ENCODE peak calls at places on chromosomes 16 and 17, in ten cellular contexts. N is transverse colon; R is effector memory CD4-positive, alpha-beta T cell; M is IMR-90; X is SJCRH30; J is neural progenitor cell; Z is MM.1S; W is CD8-positive, alpha-beta memory T cell; C is PC-3; T is K562. A is an unnamed sample. For H3K36me3, the result is how much of the 10 kb centered on the place peaks cover.

GRCh38 chr17:80738987-80739730 is 194.5 kb downstream of the RPTOR start:
- DNase-seq in N (no peak), R (no peak), M (no peak), X (no peak), J (no peak), Z (no peak), W (no peak), C (no peak), T (no peak), A (no peak)

GRCh38 chr16:49972280-49972679 is 52.7 kb upstream of the CNEP1R1 start:
- DNase-seq in N (no peak), R (no peak), M (no peak), X (no peak), J (no peak), Z (peak), W (no peak), C (no peak), T (no peak), A (no peak)

GRCh38 chr16:7324306-7324705 is 8.3 kb upstream of the RBFOX1 start:
- DNase-seq in N (no peak), R (no peak), M (no peak), X (no peak), J (peak), Z (no peak), W (no peak), C (no peak), T (no peak), A (no peak)

GRCh38 chr17:80984749-80985148 is 6.9 kb upstream of the CHMP6 start:
- DNase-seq in N (no peak), R (no peak), M (peak), X (peak), J (peak), Z (no peak), W (no peak), C (no peak), T (no peak), A (no peak)

GRCh38 chr16:90034504-90034903 is 15.2 kb upstream of the DBNDD1 start:
- DNase-seq in N (no peak), R (no peak), M (no peak), X (no peak), J (no peak), Z (no peak), W (no peak), C (no peak), T (no peak), A (no peak)

GRCh38 chr16:24896439-24896838 is 50.7 kb downstream of the SLC5A11 start:
- DNase-seq in N (no peak), R (no peak), M (no peak), X (no peak), J (no peak), Z (no peak), W (no peak), C (no peak), T (no peak), A (no peak)

GRCh38 chr17:52148969-52149351 is 9.6 kb downstream of the CA10 start:
- DNase-seq in N (no peak), R (no peak), M (no peak), X (no peak), J (no peak), Z (no peak), W (no peak), C (peak), T (no peak), A (no peak)

GRCh38 chr16:90022209-90023077 is 3.2 kb upstream of the DBNDD1 start:
- DNase-seq in N (peak), R (peak), M (peak), X (peak), J (peak), Z (peak), W (peak), C (peak), T (peak), A (peak)

GRCh38 chr17:46979023-46979870 is at the start of gene RPRML:
- DNase-seq in N (peak), R (no peak), M (no peak), X (peak), J (peak), Z (peak), W (no peak), C (peak), T (peak), A (no peak)

GRCh38 chr17:61427567-61427966 is 24.7 kb upstream of the TBX4 start:
- DNase-seq in N (no peak), R (no peak), M (no peak), X (no peak), J (no peak), Z (no peak), W (no peak), C (no peak), T (no peak), A (no peak)

GRCh38 chr16:8720080-8720966 is 45.9 kb downstream of the ABAT start:
- DNase-seq in N (no peak), R (no peak), M (no peak), X (peak), J (peak), Z (no peak), W (no peak), C (no peak), T (no peak), A (no peak)

GRCh38 chr16:19396555-19397011 is 21.1 kb upstream of the TMC5 start:
- DNase-seq in N (peak), R (no peak), M (no peak), X (peak), J (no peak), Z (no peak), W (no peak), C (peak), T (no peak), A (no peak)

GRCh38 chr17:30947796-30948195 is 23.0 kb upstream of the RNF135 start:
- DNase-seq in N (no peak), R (no peak), M (no peak), X (no peak), J (no peak), Z (no peak), W (no peak), C (no peak), T (no peak), A (no peak)

GRCh38 chr17:62629556-62630364 is 2.3 kb downstream of the MRC2 start:
- DNase-seq in N (no peak), R (no peak), M (no peak), X (no peak), J (no peak), Z (no peak), W (no peak), C (no peak), T (no peak), A (no peak)

GRCh38 chr16:2388875-2389433 is 40.3 kb upstream of the CCNF start:
- DNase-seq in N (peak), R (no peak), M (peak), X (peak), J (no peak), Z (no peak), W (no peak), C (peak), T (no peak), A (no peak)

GRCh38 chr16:7343271-7343670 is 10.6 kb downstream of the RBFOX1 start:
- DNase-seq in N (no peak), R (no peak), M (no peak), X (peak), J (no peak), Z (no peak), W (no peak), C (no peak), T (no peak), A (no peak)

GRCh38 chr17:18158022-18158600 is 25.5 kb upstream of the ALKBH5 start:
- DNase-seq in N (peak), R (peak), M (peak), X (peak), J (peak), Z (peak), W (peak), C (peak), T (peak), A (peak)

GRCh38 chr17:42699415-42699740 is 17.0 kb downstream of the CNTNAP1 start:
- DNase-seq in N (no peak), R (no peak), M (no peak), X (no peak), J (no peak), Z (no peak), W (no peak), C (no peak), T (no peak), A (no peak)

GRCh38 chr17:42068979-42069378 is 18.6 kb upstream of the C17orf113 start:
- DNase-seq in N (no peak), R (no peak), M (no peak), X (no peak), J (no peak), Z (no peak), W (no peak), C (no peak), T (no peak), A (no peak)

GRCh38 chr16:70331588-70332358 is 14.9 kb upstream of the DDX19A start:
- DNase-seq in N (no peak), R (no peak), M (no peak), X (peak), J (peak), Z (no peak), W (no peak), C (peak), T (no peak), A (no peak)

GRCh38 chr16:11353158-11353557 is 7.9 kb downstream of the RMI2 start:
- DNase-seq in N (no peak), R (no peak), M (no peak), X (no peak), J (no peak), Z (no peak), W (no peak), C (no peak), T (no peak), A (no peak)

GRCh38 chr16:58329147-58329546 is 34.3 kb upstream of the PRSS54 start:
- DNase-seq in N (no peak), R (no peak), M (peak), X (no peak), J (no peak), Z (no peak), W (no peak), C (peak), T (no peak), A (no peak)

GRCh38 chr17:6940186-6940649 is 55.6 kb upstream of the ALOX12 start:
- DNase-seq in N (peak), R (no peak), M (no peak), X (peak), J (no peak), Z (peak), W (no peak), C (no peak), T (peak), A (no peak)

GRCh38 chr17:28433696-28434095 is 27.7 kb upstream of the SLC46A1 start:
- DNase-seq in N (no peak), R (no peak), M (no peak), X (no peak), J (no peak), Z (no peak), W (no peak), C (no peak), T (no peak), A (no peak)

GRCh38 chr17:64920026-64920418 is 744 bp upstream of the LRRC37A3 start:
- DNase-seq in N (no peak), R (no peak), M (no peak), X (peak), J (peak), Z (no peak), W (no peak), C (peak), T (no peak), A (no peak)

GRCh38 chr17:33498069-33498468 is 205.0 kb upstream of the ASIC2 start:
- DNase-seq in N (no peak), R (no peak), M (no peak), X (no peak), J (no peak), Z (no peak), W (no peak), C (no peak), T (no peak), A (no peak)

GRCh38 chr17:62995377-62995885 is 29.4 kb downstream of the TANC2 start:
- DNase-seq in N (peak), R (no peak), M (peak), X (peak), J (peak), Z (peak), W (no peak), C (peak), T (peak), A (no peak)

GRCh38 chr17:50137050-50137449 is 7.1 kb upstream of the SAMD14 start:
- DNase-seq in N (no peak), R (no peak), M (no peak), X (no peak), J (no peak), Z (no peak), W (no peak), C (no peak), T (no peak), A (no peak)
- H3K36me3 ChIP-seq in N (under half), R (half or more), M (half or more), X (under half), J (under half), Z (under half), W (under half), C (half or more), T (half or more), A (under half)

DNA sequence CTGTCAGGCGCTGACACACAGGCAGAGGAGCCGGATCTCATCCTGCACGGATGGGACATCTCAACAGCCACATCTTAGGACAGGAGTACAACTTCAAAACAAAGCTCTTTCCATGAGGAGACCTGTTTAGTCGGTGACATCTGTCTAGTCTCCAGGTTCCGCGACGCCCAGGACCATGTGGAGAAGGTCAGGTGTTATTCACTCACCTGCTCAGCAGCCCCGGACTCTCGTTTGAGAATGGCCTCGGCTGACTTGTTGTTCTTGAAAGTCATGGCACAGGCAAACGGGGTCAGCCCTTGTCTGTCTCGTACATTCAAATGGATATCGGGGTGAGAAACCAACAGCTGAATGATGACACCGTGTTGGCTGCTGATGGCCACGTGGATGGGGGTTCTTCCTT is 35.7 kb downstream of the CYB5D2 start:
- DNase-seq in N (no peak), R (no peak), M (no peak), X (no peak), J (no peak), Z (no peak), W (no peak), C (no peak), T (no peak), A (no peak)
- H3K4me3 ChIP-seq in N (no peak), R (no peak), M (no peak), X (no peak), J (no peak), Z (no peak), W (no peak), C (no peak), T (no peak), A (no peak)

GRCh38 chr17:78147315-78147998 is 1.3 kb downstream of the C17orf99 start:
- DNase-seq in N (peak), R (no peak), M (no peak), X (no peak), J (no peak), Z (peak), W (no peak), C (no peak), T (no peak), A (no peak)

GRCh38 chr17:78144736-78145641 is 1.2 kb upstream of the C17orf99 start:
- DNase-seq in N (peak), R (no peak), M (no peak), X (peak), J (no peak), Z (no peak), W (no peak), C (peak), T (no peak), A (no peak)

GRCh38 chr17:78146471-78146869 is 285 bp downstream of the C17orf99 start:
- DNase-seq in N (peak), R (no peak), M (no peak), X (no peak), J (no peak), Z (no peak), W (no peak), C (no peak), T (peak), A (no peak)

GRCh38 chr17:78148286-78149016 is 2.3 kb downstream of the C17orf99 start:
- DNase-seq in N (peak), R (no peak), M (no peak), X (no peak), J (no peak), Z (no peak), W (no peak), C (no peak), T (no peak), A (no peak)

DNA sequence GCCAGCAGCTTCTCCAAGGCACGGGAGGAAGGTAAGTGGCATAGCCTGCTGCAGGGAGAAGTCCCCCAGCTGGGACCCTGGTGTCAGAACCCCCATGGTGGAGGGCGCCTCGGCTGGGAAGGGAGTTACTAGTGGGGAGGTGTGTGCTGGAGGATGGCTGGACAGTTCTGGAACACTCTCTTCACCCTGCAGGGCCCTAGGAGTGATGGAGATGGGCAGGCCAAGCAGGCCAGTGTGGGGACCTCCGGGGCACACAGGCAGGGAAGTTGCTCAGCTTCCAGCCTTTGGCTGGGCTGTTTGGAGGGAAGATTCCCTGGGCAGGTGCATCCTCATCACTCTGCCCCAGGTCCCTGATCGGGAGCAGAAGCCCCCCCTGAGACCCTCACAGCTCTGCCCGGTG is 696 bp downstream of the C17orf99 start:
- DNase-seq in N (peak), R (no peak), M (no peak), X (no peak), J (no peak), Z (no peak), W (no peak), C (no peak), T (no peak), A (no peak)
- H3K36me3 ChIP-seq in N (under half), R (under half), M (under half), X (under half), J (under half), Z (under half), W (under half), C (under half), T (under half), A (under half)

GRCh38 chr17:1134634-1135324 is 45.0 kb downstream of the ABR start:
- DNase-seq in N (no peak), R (no peak), M (no peak), X (no peak), J (no peak), Z (no peak), W (no peak), C (no peak), T (no peak), A (no peak)
- H3K4me3 ChIP-seq in N (no peak), R (no peak), M (no peak), X (no peak), J (no peak), Z (no peak), W (no peak), C (no peak), T (no peak), A (no peak)

GRCh38 chr16:3654249-3654991 is at the start of gene DNASE1:
- DNase-seq in N (peak), R (no peak), M (peak), X (peak), J (peak), Z (peak), W (peak), C (peak), T (peak), A (peak)

GRCh38 chr16:3650631-3651265 is 3.7 kb upstream of the DNASE1 start:
- DNase-seq in N (no peak), R (no peak), M (no peak), X (no peak), J (no peak), Z (no peak), W (no peak), C (no peak), T (no peak), A (no peak)

GRCh38 chr16:3652373-3653037 is 2.0 kb upstream of the DNASE1 start:
- DNase-seq in N (peak), R (no peak), M (no peak), X (no peak), J (no peak), Z (no peak), W (no peak), C (no peak), T (no peak), A (peak)

GRCh38 chr16:3655030-3655790 is 719 bp downstream of the DNASE1 start:
- DNase-seq in N (no peak), R (no peak), M (no peak), X (no peak), J (no peak), Z (no peak), W (no peak), C (no peak), T (no peak), A (no peak)

DNA sequence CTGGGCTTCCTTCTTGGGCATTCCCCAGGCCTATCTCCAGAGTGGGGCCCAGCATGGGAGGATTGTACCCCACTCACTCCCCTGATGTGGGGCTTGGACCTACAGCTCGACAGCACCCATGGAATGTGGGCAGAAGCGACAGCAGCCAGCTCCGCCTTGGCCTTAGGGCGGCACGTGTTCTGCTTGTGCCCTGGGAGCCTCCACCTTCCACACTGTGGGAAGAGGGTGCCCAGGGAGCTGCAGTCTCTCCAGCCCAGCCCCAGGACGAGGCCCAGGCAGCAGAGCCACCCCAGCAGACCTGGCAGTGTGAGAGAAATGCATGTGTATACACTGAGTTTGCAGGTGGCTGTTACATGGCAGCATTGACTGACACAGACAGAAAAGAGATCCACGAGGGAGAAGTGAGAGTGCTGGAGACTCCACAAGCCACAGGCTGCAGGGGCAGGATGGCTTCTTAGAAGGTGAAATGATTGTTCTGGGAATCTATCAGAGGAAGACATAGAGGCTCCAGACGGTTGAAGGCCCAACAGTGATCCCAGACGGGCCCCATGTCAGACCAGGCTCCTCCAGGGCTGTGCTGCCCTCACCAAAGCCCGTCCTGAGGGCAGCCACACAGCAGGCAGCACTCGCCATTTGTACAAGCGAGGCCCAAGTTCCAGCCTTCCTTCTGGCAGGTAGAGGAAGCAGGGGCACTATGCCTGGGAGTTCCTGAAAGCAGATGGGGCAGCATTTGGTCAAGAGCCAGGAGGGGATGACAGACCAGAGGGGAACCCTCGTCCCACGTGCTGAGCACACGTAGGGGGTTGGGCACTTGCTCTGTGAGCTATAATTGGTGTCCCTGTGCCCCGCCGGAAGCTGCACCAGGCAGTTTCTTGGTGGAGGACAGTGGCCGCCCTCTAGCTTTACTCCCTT is 2.8 kb upstream of the DNASE1 start:
- DNase-seq in N (no peak), R (no peak), M (no peak), X (no peak), J (no peak), Z (no peak), W (no peak), C (no peak), T (no peak), A (peak)
- H3K36me3 ChIP-seq in N (under half), R (under half), M (under half), X (under half), J (under half), Z (under half), W (under half), C (under half), T (under half), A (under half)

GRCh38 chr16:21647562-21648164 is 4.7 kb downstream of the IGSF6 start:
- DNase-seq in N (no peak), R (no peak), M (no peak), X (no peak), J (no peak), Z (no peak), W (no peak), C (no peak), T (no peak), A (no peak)
- H3K4me3 ChIP-seq in N (no peak), R (peak), M (no peak), X (no peak), J (no peak), Z (no peak), W (no peak), C (no peak), T (no peak), A (no peak)

A was measured in tibial nerve.